ENCODE peak calls at places on chromosome 15, in four cellular contexts. One of them, this sample, is unnamed.

GRCh38 chr15:53072077-53072476 is 281.9 kb upstream of the ONECUT1 start:
- DNase-seq in pancreas: peak
- DNase-seq in mammary epithelial cell: peak
- DNase-seq in gastrocnemius medialis: no peak
- DNase-seq in this sample: no peak

GRCh38 chr15:100733088-100733487 is 130.7 kb downstream of the ASB7 start:
- DNase-seq in pancreas: no peak
- DNase-seq in gastrocnemius medialis: no peak
- DNase-seq in mammary epithelial cell: peak
- DNase-seq in this sample: no peak

GRCh38 chr15:99306694-99307338 is 55.5 kb downstream of the LRRC28 start:
- DNase-seq in pancreas: peak
- DNase-seq in gastrocnemius medialis: peak
- DNase-seq in mammary epithelial cell: no peak
- DNase-seq in this sample: no peak

GRCh38 chr15:64249406-64249805 is 86.6 kb upstream of the PPIB start:
- DNase-seq in pancreas: peak
- DNase-seq in mammary epithelial cell: peak
- DNase-seq in gastrocnemius medialis: no peak
- DNase-seq in this sample: no peak

GRCh38 chr15:95944193-95944592 is 386.3 kb upstream of the NR2F2 start:
- DNase-seq in pancreas: no peak
- DNase-seq in mammary epithelial cell: no peak
- DNase-seq in gastrocnemius medialis: no peak
- DNase-seq in this sample: no peak

GRCh38 chr15:47819158-47819557 is 101.9 kb downstream of the SEMA6D start:
- DNase-seq in mammary epithelial cell: no peak
- DNase-seq in gastrocnemius medialis: no peak
- DNase-seq in pancreas: no peak
- DNase-seq in this sample: no peak

GRCh38 chr15:80093854-80094418 is 34.5 kb downstream of the ZFAND6 start:
- DNase-seq in pancreas: peak
- DNase-seq in gastrocnemius medialis: peak
- DNase-seq in mammary epithelial cell: peak
- DNase-seq in this sample: no peak

GRCh38 chr15:65550681-65551098 is 20.4 kb downstream of the HACD3 start:
- DNase-seq in pancreas: no peak
- DNase-seq in mammary epithelial cell: peak
- DNase-seq in gastrocnemius medialis: no peak
- DNase-seq in this sample: no peak

GRCh38 chr15:80750591-80750990 is 28.6 kb upstream of the CEMIP start:
- DNase-seq in gastrocnemius medialis: no peak
- DNase-seq in pancreas: no peak
- DNase-seq in mammary epithelial cell: no peak
- DNase-seq in this sample: no peak

GRCh38 chr15:52151353-52151752 is 38.8 kb upstream of the BCL2L10 start:
- DNase-seq in mammary epithelial cell: no peak
- DNase-seq in pancreas: no peak
- DNase-seq in gastrocnemius medialis: no peak
- DNase-seq in this sample: no peak

GRCh38 chr15:42329161-42329560 is 30.1 kb upstream of the CAPN3 start:
- DNase-seq in gastrocnemius medialis: no peak
- DNase-seq in pancreas: no peak
- DNase-seq in mammary epithelial cell: no peak
- DNase-seq in this sample: no peak

GRCh38 chr15:74543583-74543982 is 2.6 kb downstream of the ARID3B start:
- DNase-seq in pancreas: no peak
- DNase-seq in gastrocnemius medialis: no peak
- DNase-seq in mammary epithelial cell: no peak
- DNase-seq in this sample: no peak
- TF ChIP-seq CTCF in pancreas: no peak
- TF ChIP-seq CTCF in gastrocnemius medialis: no peak
- TF ChIP-seq CTCF in mammary epithelial cell: peak
- TF ChIP-seq CTCF in this sample: no peak

DNA sequence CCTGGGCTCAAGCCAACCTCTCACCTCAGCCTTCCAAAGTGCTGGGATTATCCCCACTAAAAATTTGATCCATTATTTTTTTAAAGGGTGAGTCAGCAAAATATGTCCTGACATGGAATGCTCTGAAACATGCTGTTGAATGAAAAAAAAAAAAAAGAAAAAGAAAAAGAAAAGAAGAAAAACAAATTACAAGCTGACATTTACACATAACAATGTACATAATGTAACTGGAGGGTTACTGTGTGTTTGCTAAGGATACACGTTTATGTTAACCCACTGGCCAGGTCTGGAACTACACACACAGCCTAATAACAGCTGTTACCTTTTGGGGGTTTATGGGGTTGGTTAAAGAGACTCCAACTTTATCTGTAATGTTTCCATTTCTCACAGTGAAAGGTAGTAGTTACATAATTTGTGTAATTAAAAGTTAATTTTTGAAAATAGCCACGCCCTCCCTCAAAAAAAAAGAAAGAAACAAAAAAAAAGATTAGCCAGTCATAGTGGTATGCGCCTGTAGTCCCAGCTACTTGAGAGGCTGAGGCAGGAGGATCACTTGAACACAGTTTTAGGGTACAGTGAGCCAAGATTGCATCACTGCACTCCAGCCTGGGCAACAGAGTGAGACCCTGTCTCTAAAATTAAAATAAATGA is 3.1 kb upstream of the MESP2 start:
- DNase-seq in mammary epithelial cell: peak
- DNase-seq in pancreas: no peak
- DNase-seq in gastrocnemius medialis: no peak
- DNase-seq in this sample: no peak
- TF ChIP-seq CTCF in mammary epithelial cell: peak
- TF ChIP-seq CTCF in pancreas: no peak
- TF ChIP-seq CTCF in gastrocnemius medialis: no peak
- TF ChIP-seq CTCF in this sample: no peak

DNA sequence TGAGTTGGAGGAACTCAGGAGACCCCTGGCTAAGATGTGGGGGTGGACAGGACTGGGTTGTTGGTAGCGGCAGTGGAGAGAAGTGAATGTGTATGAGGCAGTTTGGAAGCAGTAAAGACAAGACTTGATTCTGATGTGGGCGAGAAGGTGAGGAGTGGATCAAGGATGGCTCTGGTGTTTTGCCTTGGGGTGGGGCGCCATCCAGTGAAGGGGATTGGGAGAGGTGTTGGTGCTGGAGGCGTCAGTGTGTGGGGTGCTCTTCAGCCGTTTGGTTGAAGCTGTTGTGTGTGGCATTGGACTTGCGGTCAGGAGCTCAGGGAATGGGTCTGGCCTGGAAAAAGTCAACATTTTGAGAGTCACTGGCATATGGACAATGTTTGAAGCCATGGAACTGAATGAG is 13.3 kb downstream of the FAN1 start:
- DNase-seq in pancreas: no peak
- DNase-seq in mammary epithelial cell: no peak
- DNase-seq in gastrocnemius medialis: no peak
- DNase-seq in this sample: no peak
- TF ChIP-seq CTCF in pancreas: no peak
- TF ChIP-seq CTCF in mammary epithelial cell: no peak
- TF ChIP-seq CTCF in gastrocnemius medialis: no peak
- TF ChIP-seq CTCF in this sample: no peak

DNA sequence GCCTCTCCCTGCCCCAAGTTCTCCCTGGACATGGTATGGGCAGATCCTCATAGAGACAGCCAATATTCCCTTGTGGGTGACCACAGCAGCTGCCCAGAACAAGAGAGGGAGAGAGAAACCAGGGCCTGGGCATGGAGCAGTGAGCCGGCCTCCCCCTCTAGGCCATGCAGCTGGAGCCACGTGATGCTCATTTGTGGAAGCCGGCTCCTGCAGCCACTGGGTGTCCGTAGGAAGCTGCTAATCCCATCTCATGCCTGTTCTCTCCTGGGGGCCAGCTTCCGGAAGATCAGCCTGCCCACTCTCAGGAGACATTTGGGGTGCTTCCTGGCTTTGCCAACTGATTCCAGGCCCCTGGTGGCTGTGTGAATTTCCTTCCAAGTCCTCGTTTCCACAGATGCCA is 55.4 kb downstream of the LINGO1 start:
- DNase-seq in gastrocnemius medialis: no peak
- DNase-seq in mammary epithelial cell: no peak
- DNase-seq in pancreas: no peak
- DNase-seq in this sample: no peak
- TF ChIP-seq CTCF in gastrocnemius medialis: no peak
- TF ChIP-seq CTCF in mammary epithelial cell: no peak
- TF ChIP-seq CTCF in pancreas: no peak
- TF ChIP-seq CTCF in this sample: no peak

GRCh38 chr15:101773496-101774100 is 29.7 kb upstream of the OR4F6 start:
- DNase-seq in mammary epithelial cell: no peak
- DNase-seq in gastrocnemius medialis: no peak
- DNase-seq in pancreas: no peak
- DNase-seq in this sample: no peak
- TF ChIP-seq CTCF in mammary epithelial cell: peak
- TF ChIP-seq CTCF in gastrocnemius medialis: no peak
- TF ChIP-seq CTCF in pancreas: no peak
- TF ChIP-seq CTCF in this sample: peak

DNA sequence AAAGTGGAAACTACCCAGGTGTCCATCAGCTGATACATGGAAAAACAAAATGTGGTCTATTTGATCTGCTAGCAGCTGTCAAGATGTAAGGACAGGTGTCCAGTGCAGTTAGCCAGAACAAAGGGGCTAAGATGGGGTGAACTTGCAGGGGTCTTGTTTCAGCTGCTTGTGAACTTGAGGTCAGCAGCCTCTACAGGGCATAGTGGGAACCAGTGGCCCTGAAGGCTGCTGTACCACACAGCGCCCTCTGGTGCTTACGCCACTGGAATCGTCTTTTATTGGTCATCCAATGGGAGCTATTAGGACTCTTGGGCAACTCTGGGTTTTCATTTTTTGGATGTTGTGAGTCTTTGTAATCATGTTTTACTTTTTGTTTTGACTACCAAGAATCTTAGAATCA is 62.2 kb upstream of the CTSH start:
- DNase-seq in pancreas: peak
- DNase-seq in mammary epithelial cell: no peak
- DNase-seq in gastrocnemius medialis: peak
- DNase-seq in this sample: peak
- TF ChIP-seq CTCF in pancreas: peak
- TF ChIP-seq CTCF in mammary epithelial cell: peak
- TF ChIP-seq CTCF in gastrocnemius medialis: no peak
- TF ChIP-seq CTCF in this sample: peak

GRCh38 chr15:88899251-88899650 is 3.9 kb upstream of the HAPLN3 start:
- DNase-seq in gastrocnemius medialis: no peak
- DNase-seq in mammary epithelial cell: no peak
- DNase-seq in pancreas: no peak
- DNase-seq in this sample: no peak

GRCh38 chr15:88898736-88899135 is 3.4 kb upstream of the HAPLN3 start:
- DNase-seq in gastrocnemius medialis: no peak
- DNase-seq in pancreas: no peak
- DNase-seq in mammary epithelial cell: no peak
- DNase-seq in this sample: no peak

GRCh38 chr15:88897142-88897455 is 1.8 kb upstream of the HAPLN3 start:
- DNase-seq in pancreas: no peak
- DNase-seq in mammary epithelial cell: no peak
- DNase-seq in gastrocnemius medialis: no peak
- DNase-seq in this sample: no peak

GRCh38 chr15:88896339-88897033 is 1.1 kb upstream of the HAPLN3 start:
- DNase-seq in gastrocnemius medialis: no peak
- DNase-seq in pancreas: no peak
- DNase-seq in mammary epithelial cell: no peak
- DNase-seq in this sample: no peak

DNA sequence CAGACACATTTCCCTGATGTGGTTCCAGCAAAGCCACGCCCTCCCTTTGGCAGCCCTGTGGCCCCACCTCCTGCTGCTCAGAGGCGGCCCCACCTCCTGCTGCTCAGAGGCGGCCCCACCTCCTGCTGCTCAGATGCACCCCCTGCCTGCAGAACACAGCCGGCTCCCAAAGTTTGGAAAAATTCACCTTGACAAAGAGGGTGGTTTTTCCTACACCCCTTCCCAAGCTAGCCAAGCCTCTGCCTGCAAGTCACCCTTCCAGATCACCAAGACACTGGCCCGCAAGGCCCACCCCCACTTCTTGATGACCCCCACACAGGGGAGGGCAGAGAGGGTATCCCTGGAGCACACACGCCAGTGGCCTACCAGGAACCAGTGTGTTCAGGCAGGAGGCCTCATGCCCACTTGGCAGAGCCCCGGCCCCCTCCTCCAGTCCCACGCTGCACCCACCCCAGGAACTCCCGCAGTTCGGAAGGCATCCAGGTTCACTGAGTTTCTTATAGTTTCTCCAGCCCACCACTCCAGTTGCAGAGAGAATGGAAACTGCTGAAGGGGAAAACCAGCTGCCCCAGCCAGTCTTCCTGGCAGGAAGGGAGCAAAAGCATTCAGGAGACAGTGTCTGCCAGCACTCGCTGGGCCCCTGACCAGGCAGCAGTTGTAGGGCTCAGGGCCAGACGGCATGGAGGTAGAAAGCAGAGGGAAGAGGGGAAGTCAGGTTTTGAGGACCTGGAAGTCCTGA is 2.3 kb upstream of the HAPLN3 start:
- DNase-seq in gastrocnemius medialis: peak
- DNase-seq in mammary epithelial cell: peak
- DNase-seq in pancreas: peak
- DNase-seq in this sample: no peak
- TF ChIP-seq CTCF in gastrocnemius medialis: peak
- TF ChIP-seq CTCF in mammary epithelial cell: peak
- TF ChIP-seq CTCF in pancreas: no peak
- TF ChIP-seq CTCF in this sample: no peak

GRCh38 chr15:69213786-69214185 is 53.4 kb downstream of the GLCE start:
- DNase-seq in pancreas: no peak
- DNase-seq in mammary epithelial cell: no peak
- DNase-seq in gastrocnemius medialis: no peak
- DNase-seq in this sample: no peak
- TF ChIP-seq CTCF in pancreas: no peak
- TF ChIP-seq CTCF in mammary epithelial cell: no peak
- TF ChIP-seq CTCF in gastrocnemius medialis: no peak
- TF ChIP-seq CTCF in this sample: no peak

GRCh38 chr15:44801797-44802196 is 65.5 kb downstream of the TRIM69 start:
- DNase-seq in mammary epithelial cell: no peak
- DNase-seq in gastrocnemius medialis: no peak
- DNase-seq in pancreas: no peak
- DNase-seq in this sample: no peak

GRCh38 chr15:44796508-44796907 is 60.2 kb downstream of the TRIM69 start:
- DNase-seq in pancreas: no peak
- DNase-seq in gastrocnemius medialis: no peak
- DNase-seq in mammary epithelial cell: no peak
- DNase-seq in this sample: no peak

GRCh38 chr15:44802336-44802735 is 66.0 kb downstream of the TRIM69 start:
- DNase-seq in gastrocnemius medialis: no peak
- DNase-seq in pancreas: no peak
- DNase-seq in mammary epithelial cell: no peak
- DNase-seq in this sample: no peak

GRCh38 chr15:44801368-44801767 is 65.0 kb downstream of the TRIM69 start:
- DNase-seq in pancreas: no peak
- DNase-seq in gastrocnemius medialis: no peak
- DNase-seq in mammary epithelial cell: no peak
- DNase-seq in this sample: no peak

GRCh38 chr15:44798815-44799214 is 62.5 kb downstream of the TRIM69 start:
- DNase-seq in gastrocnemius medialis: no peak
- DNase-seq in pancreas: no peak
- DNase-seq in mammary epithelial cell: no peak
- DNase-seq in this sample: no peak
- TF ChIP-seq CTCF in gastrocnemius medialis: no peak
- TF ChIP-seq CTCF in pancreas: no peak
- TF ChIP-seq CTCF in mammary epithelial cell: peak
- TF ChIP-seq CTCF in this sample: peak